ENCODE peak calls at places on chromosome 1, in eight cellular contexts. One of them, this sample, is unnamed.

GRCh38 chr1:98854137-98854536 is 150.5 kb downstream of the PLPPR5 start:
- DNase-seq in HEK293T: no peak
- DNase-seq in NCI-H2171: no peak
- DNase-seq in A549: no peak
- DNase-seq in tibial nerve: no peak
- DNase-seq in endothelial cell: no peak
- DNase-seq in endodermal cell: peak; percentile 46
- DNase-seq in ELF-1: no peak
- DNase-seq in this sample: no peak

GRCh38 chr1:53504901-53505300 is 45.7 kb downstream of the DMRTB1 start:
- DNase-seq in endodermal cell: no peak
- DNase-seq in ELF-1: no peak
- DNase-seq in endothelial cell: no peak
- DNase-seq in HEK293T: no peak
- DNase-seq in A549: no peak
- DNase-seq in tibial nerve: no peak
- DNase-seq in NCI-H2171: no peak
- DNase-seq in this sample: no peak

GRCh38 chr1:1161683-1162079 is 12.0 kb upstream of the TTLL10 start:
- DNase-seq in endodermal cell: no peak
- DNase-seq in tibial nerve: no peak
- DNase-seq in A549: no peak
- DNase-seq in ELF-1: no peak
- DNase-seq in HEK293T: no peak
- DNase-seq in endothelial cell: no peak
- DNase-seq in NCI-H2171: no peak
- DNase-seq in this sample: peak; percentile 69

GRCh38 chr1:200954434-200954833 is 59.7 kb downstream of the INAVA start:
- DNase-seq in ELF-1: no peak
- DNase-seq in endodermal cell: peak; percentile 12
- DNase-seq in endothelial cell: no peak
- DNase-seq in NCI-H2171: no peak
- DNase-seq in HEK293T: no peak
- DNase-seq in tibial nerve: no peak
- DNase-seq in A549: no peak
- DNase-seq in this sample: no peak

GRCh38 chr1:116777831-116778830 is 23.9 kb downstream of the CD2 start:
- DNase-seq in NCI-H2171: no peak
- DNase-seq in tibial nerve: no peak
- DNase-seq in A549: no peak
- DNase-seq in HEK293T: no peak
- DNase-seq in endothelial cell: no peak
- DNase-seq in endodermal cell: no peak
- DNase-seq in ELF-1: no peak
- DNase-seq in this sample: no peak

GRCh38 chr1:159804924-159805323 is 2.8 kb downstream of the FCRL6 start:
- DNase-seq in HEK293T: no peak
- DNase-seq in A549: no peak
- DNase-seq in tibial nerve: no peak
- DNase-seq in NCI-H2171: no peak
- DNase-seq in endodermal cell: no peak
- DNase-seq in endothelial cell: no peak
- DNase-seq in ELF-1: no peak
- DNase-seq in this sample: no peak

GRCh38 chr1:35808376-35809155 is 750 bp downstream of the AGO4 start:
- DNase-seq in endodermal cell: peak; percentile 68
- DNase-seq in HEK293T: peak; percentile 21
- DNase-seq in ELF-1: peak; percentile 39
- DNase-seq in endothelial cell: peak; percentile 31
- DNase-seq in NCI-H2171: no peak
- DNase-seq in tibial nerve: no peak
- DNase-seq in A549: peak; percentile 14
- DNase-seq in this sample: peak; percentile 80

GRCh38 chr1:100187912-100188311 is 9.9 kb upstream of the LRRC39 start:
- DNase-seq in ELF-1: no peak
- DNase-seq in endodermal cell: no peak
- DNase-seq in A549: no peak
- DNase-seq in HEK293T: no peak
- DNase-seq in tibial nerve: no peak
- DNase-seq in NCI-H2171: no peak
- DNase-seq in endothelial cell: no peak
- DNase-seq in this sample: no peak

GRCh38 chr1:24416666-24417391 is 1.2 kb downstream of the NIPAL3 start:
- DNase-seq in ELF-1: peak; percentile 83
- DNase-seq in HEK293T: no peak
- DNase-seq in tibial nerve: no peak
- DNase-seq in A549: no peak
- DNase-seq in endodermal cell: no peak
- DNase-seq in endothelial cell: no peak
- DNase-seq in NCI-H2171: no peak
- DNase-seq in this sample: no peak

GRCh38 chr1:2199042-2199810 is 4.7 kb upstream of the FAAP20 start:
- DNase-seq in ELF-1: peak; percentile 88
- DNase-seq in endothelial cell: peak; percentile 54
- DNase-seq in A549: peak; percentile 77
- DNase-seq in NCI-H2171: no peak
- DNase-seq in endodermal cell: peak; percentile 93
- DNase-seq in HEK293T: peak; percentile 76
- DNase-seq in tibial nerve: peak; percentile 84
- DNase-seq in this sample: peak; percentile 95

GRCh38 chr1:218435528-218435927 is 90.4 kb downstream of the TGFB2 start:
- DNase-seq in tibial nerve: no peak
- DNase-seq in A549: no peak
- DNase-seq in ELF-1: no peak
- DNase-seq in HEK293T: no peak
- DNase-seq in NCI-H2171: no peak
- DNase-seq in endodermal cell: no peak
- DNase-seq in endothelial cell: no peak
- DNase-seq in this sample: no peak

GRCh38 chr1:22751124-22751531 is 40.5 kb downstream of the EPHB2 start:
- DNase-seq in endothelial cell: no peak
- DNase-seq in endodermal cell: no peak
- DNase-seq in tibial nerve: no peak
- DNase-seq in A549: no peak
- DNase-seq in HEK293T: no peak
- DNase-seq in NCI-H2171: peak; percentile 86
- DNase-seq in ELF-1: peak; percentile 64
- DNase-seq in this sample: no peak

GRCh38 chr1:53733447-53733931 is 5.5 kb downstream of the GLIS1 start:
- DNase-seq in tibial nerve: no peak
- DNase-seq in endodermal cell: no peak
- DNase-seq in NCI-H2171: no peak
- DNase-seq in endothelial cell: no peak
- DNase-seq in ELF-1: no peak
- DNase-seq in A549: no peak
- DNase-seq in HEK293T: no peak
- DNase-seq in this sample: no peak

GRCh38 chr1:112057736-112058135 is 68.3 kb upstream of the KCND3 start:
- DNase-seq in ELF-1: no peak
- DNase-seq in endodermal cell: no peak
- DNase-seq in A549: no peak
- DNase-seq in tibial nerve: no peak
- DNase-seq in endothelial cell: no peak
- DNase-seq in HEK293T: no peak
- DNase-seq in NCI-H2171: no peak
- DNase-seq in this sample: no peak

GRCh38 chr1:218925777-218926176 is 247.9 kb upstream of the LYPLAL1 start:
- DNase-seq in HEK293T: no peak
- DNase-seq in A549: no peak
- DNase-seq in endothelial cell: no peak
- DNase-seq in endodermal cell: no peak
- DNase-seq in ELF-1: no peak
- DNase-seq in tibial nerve: no peak
- DNase-seq in NCI-H2171: no peak
- DNase-seq in this sample: no peak

GRCh38 chr1:81733465-81733864 is 67.3 kb upstream of the ADGRL2 start:
- DNase-seq in HEK293T: no peak
- DNase-seq in NCI-H2171: no peak
- DNase-seq in A549: no peak
- DNase-seq in endothelial cell: no peak
- DNase-seq in ELF-1: no peak
- DNase-seq in endodermal cell: no peak
- DNase-seq in tibial nerve: no peak
- DNase-seq in this sample: no peak

GRCh38 chr1:20496241-20496661 is 10.2 kb upstream of the CAMK2N1 start:
- DNase-seq in A549: no peak
- DNase-seq in NCI-H2171: no peak
- DNase-seq in ELF-1: no peak
- DNase-seq in tibial nerve: no peak
- DNase-seq in endothelial cell: no peak
- DNase-seq in endodermal cell: no peak
- DNase-seq in HEK293T: no peak
- DNase-seq in this sample: no peak

GRCh38 chr1:26858160-26858559 is 4.8 kb upstream of the SFN start:
- DNase-seq in NCI-H2171: peak; percentile 71
- DNase-seq in endodermal cell: no peak
- DNase-seq in HEK293T: no peak
- DNase-seq in A549: no peak
- DNase-seq in endothelial cell: no peak
- DNase-seq in ELF-1: no peak
- DNase-seq in tibial nerve: no peak
- DNase-seq in this sample: peak; percentile 30

GRCh38 chr1:209405183-209405823 is 178.2 kb upstream of the CAMK1G start:
- DNase-seq in tibial nerve: no peak
- DNase-seq in NCI-H2171: no peak
- DNase-seq in HEK293T: no peak
- DNase-seq in ELF-1: no peak
- DNase-seq in A549: no peak
- DNase-seq in endothelial cell: no peak
- DNase-seq in endodermal cell: no peak
- DNase-seq in this sample: no peak

GRCh38 chr1:54229281-54229891 is 29.4 kb downstream of the MRPL37 start:
- DNase-seq in endothelial cell: no peak
- DNase-seq in HEK293T: no peak
- DNase-seq in tibial nerve: no peak
- DNase-seq in endodermal cell: no peak
- DNase-seq in A549: peak; percentile 38
- DNase-seq in NCI-H2171: no peak
- DNase-seq in ELF-1: peak; percentile 51
- DNase-seq in this sample: peak; percentile 61

GRCh38 chr1:244171241-244171985 is 120.3 kb downstream of the ZBTB18 start:
- DNase-seq in endothelial cell: no peak
- DNase-seq in endodermal cell: no peak
- DNase-seq in NCI-H2171: no peak
- DNase-seq in HEK293T: no peak
- DNase-seq in ELF-1: no peak
- DNase-seq in A549: no peak
- DNase-seq in tibial nerve: no peak
- DNase-seq in this sample: no peak

GRCh38 chr1:57019240-57019805 is 53.5 kb upstream of the C8B start:
- DNase-seq in tibial nerve: no peak
- DNase-seq in endodermal cell: no peak
- DNase-seq in endothelial cell: no peak
- DNase-seq in ELF-1: no peak
- DNase-seq in NCI-H2171: peak; percentile 97
- DNase-seq in HEK293T: no peak
- DNase-seq in A549: no peak
- DNase-seq in this sample: no peak

GRCh38 chr1:6460349-6461236 is 5.4 kb downstream of the TNFRSF25 start:
- DNase-seq in ELF-1: no peak
- DNase-seq in tibial nerve: no peak
- DNase-seq in NCI-H2171: no peak
- DNase-seq in A549: no peak
- DNase-seq in endodermal cell: no peak
- DNase-seq in HEK293T: no peak
- DNase-seq in endothelial cell: no peak
- DNase-seq in this sample: peak; percentile 91

GRCh38 chr1:48498096-48498791 is 26.2 kb upstream of the SPATA6 start:
- DNase-seq in HEK293T: peak; percentile 72
- DNase-seq in NCI-H2171: peak; percentile 26
- DNase-seq in endothelial cell: peak; percentile 86
- DNase-seq in ELF-1: peak; percentile 95
- DNase-seq in tibial nerve: peak; percentile 78
- DNase-seq in A549: peak; percentile 61
- DNase-seq in endodermal cell: peak; percentile 97
- DNase-seq in this sample: peak; percentile 59

GRCh38 chr1:107588321-107588720 is 376.7 kb downstream of the VAV3 start:
- DNase-seq in tibial nerve: no peak
- DNase-seq in endodermal cell: no peak
- DNase-seq in A549: no peak
- DNase-seq in NCI-H2171: no peak
- DNase-seq in HEK293T: no peak
- DNase-seq in endothelial cell: no peak
- DNase-seq in ELF-1: no peak
- DNase-seq in this sample: no peak

GRCh38 chr1:158179301-158180041 is 1.2 kb upstream of the CD1D start:
- DNase-seq in endodermal cell: no peak
- DNase-seq in endothelial cell: no peak
- DNase-seq in HEK293T: no peak
- DNase-seq in A549: no peak
- DNase-seq in tibial nerve: no peak
- DNase-seq in ELF-1: no peak
- DNase-seq in NCI-H2171: no peak
- DNase-seq in this sample: no peak

GRCh38 chr1:56285554-56286402 is 293.6 kb downstream of the PLPP3 start:
- DNase-seq in tibial nerve: no peak
- DNase-seq in HEK293T: no peak
- DNase-seq in A549: peak; percentile 42
- DNase-seq in ELF-1: no peak
- DNase-seq in NCI-H2171: no peak
- DNase-seq in endothelial cell: no peak
- DNase-seq in endodermal cell: no peak
- DNase-seq in this sample: no peak

GRCh38 chr1:66575739-66576138 is 41.8 kb downstream of the SGIP1 start:
- DNase-seq in tibial nerve: no peak
- DNase-seq in NCI-H2171: no peak
- DNase-seq in A549: no peak
- DNase-seq in ELF-1: peak; percentile 4
- DNase-seq in endothelial cell: no peak
- DNase-seq in HEK293T: no peak
- DNase-seq in endodermal cell: no peak
- DNase-seq in this sample: no peak